ENCODE peak calls at places on chromosome 9, in six cellular contexts. One of them, this sample, is unnamed.

GRCh38 chr9:136533775-136534157 is 12.1 kb downstream of the NOTCH1 start:
- DNase-seq in HCT116: no peak
- DNase-seq in HepG2: no peak
- DNase-seq in GM12878: no peak
- DNase-seq in K562: no peak
- DNase-seq in H1: no peak
- DNase-seq in this sample: no peak

GRCh38 chr9:120394058-120394669 is 185.8 kb downstream of the CDK5RAP2 start:
- DNase-seq in HCT116: no peak
- DNase-seq in HepG2: peak
- DNase-seq in GM12878: no peak
- DNase-seq in K562: no peak
- DNase-seq in H1: no peak
- DNase-seq in this sample: no peak

GRCh38 chr9:30722065-30722464 is 1662.4 kb upstream of the ACO1 start:
- DNase-seq in HCT116: no peak
- DNase-seq in HepG2: no peak
- DNase-seq in GM12878: no peak
- DNase-seq in K562: no peak
- DNase-seq in H1: no peak
- DNase-seq in this sample: no peak

GRCh38 chr9:136302527-136302926 is 1.4 kb downstream of the CCDC187 start:
- DNase-seq in HCT116: no peak
- DNase-seq in HepG2: no peak
- DNase-seq in GM12878: no peak
- DNase-seq in K562: no peak
- DNase-seq in H1: no peak
- DNase-seq in this sample: no peak

GRCh38 chr9:114240216-114240615 is 82.7 kb upstream of the ORM1 start:
- DNase-seq in HCT116: no peak
- DNase-seq in HepG2: no peak
- DNase-seq in GM12878: no peak
- DNase-seq in K562: no peak
- DNase-seq in H1: no peak
- DNase-seq in this sample: no peak

GRCh38 chr9:3398232-3398648 is 127.6 kb downstream of the RFX3 start:
- DNase-seq in HCT116: no peak
- DNase-seq in HepG2: no peak
- DNase-seq in GM12878: no peak
- DNase-seq in K562: no peak
- DNase-seq in H1: no peak
- DNase-seq in this sample: no peak

GRCh38 chr9:127786773-127787123 is 914 bp downstream of the CDK9 start:
- DNase-seq in HCT116: no peak
- DNase-seq in HepG2: no peak
- DNase-seq in GM12878: no peak
- DNase-seq in K562: no peak
- DNase-seq in H1: no peak
- DNase-seq in this sample: no peak

GRCh38 chr9:34463098-34463900 is 4.7 kb downstream of the DNAI1 start:
- DNase-seq in HCT116: peak
- DNase-seq in HepG2: no peak
- DNase-seq in GM12878: no peak
- DNase-seq in K562: peak
- DNase-seq in H1: no peak
- DNase-seq in this sample: no peak

GRCh38 chr9:92763721-92764380 is 782 bp downstream of the BICD2 start:
- DNase-seq in HCT116: no peak
- DNase-seq in HepG2: no peak
- DNase-seq in GM12878: no peak
- DNase-seq in K562: peak
- DNase-seq in H1: peak
- DNase-seq in this sample: no peak

GRCh38 chr9:75198436-75198835 is 110.1 kb downstream of the OSTF1 start:
- DNase-seq in HCT116: no peak
- DNase-seq in HepG2: no peak
- DNase-seq in GM12878: no peak
- DNase-seq in K562: peak
- DNase-seq in H1: peak
- DNase-seq in this sample: no peak

GRCh38 chr9:105299190-105299854 is 54.9 kb downstream of the SLC44A1 start:
- DNase-seq in HCT116: no peak
- DNase-seq in HepG2: peak
- DNase-seq in GM12878: no peak
- DNase-seq in K562: peak
- DNase-seq in H1: no peak
- DNase-seq in this sample: no peak

GRCh38 chr9:16869140-16869903 is 1.1 kb downstream of the BNC2 start:
- DNase-seq in HCT116: no peak
- DNase-seq in HepG2: no peak
- DNase-seq in GM12878: no peak
- DNase-seq in K562: no peak
- DNase-seq in H1: no peak
- DNase-seq in this sample: no peak

GRCh38 chr9:122261469-122261881 is 3.2 kb downstream of the RBM18 start:
- DNase-seq in HCT116: no peak
- DNase-seq in HepG2: peak
- DNase-seq in GM12878: no peak
- DNase-seq in K562: peak
- DNase-seq in H1: no peak
- DNase-seq in this sample: no peak

GRCh38 chr9:114894801-114895433 is 35.5 kb downstream of the TNFSF8 start:
- DNase-seq in HCT116: no peak
- DNase-seq in HepG2: peak
- DNase-seq in GM12878: no peak
- DNase-seq in K562: no peak
- DNase-seq in H1: no peak
- DNase-seq in this sample: no peak

GRCh38 chr9:136538599-136539426 is 7.0 kb downstream of the NOTCH1 start:
- DNase-seq in HCT116: no peak
- DNase-seq in HepG2: no peak
- DNase-seq in GM12878: no peak
- DNase-seq in K562: no peak
- DNase-seq in H1: no peak
- DNase-seq in this sample: no peak

GRCh38 chr9:137170486-137171148 is 766 bp upstream of the LRRC26 start:
- DNase-seq in HCT116: no peak
- DNase-seq in HepG2: no peak
- DNase-seq in GM12878: no peak
- DNase-seq in K562: no peak
- DNase-seq in H1: no peak
- DNase-seq in this sample: no peak

GRCh38 chr9:2242778-2243395 is 227.7 kb downstream of the SMARCA2 start:
- DNase-seq in HCT116: no peak
- DNase-seq in HepG2: no peak
- DNase-seq in GM12878: no peak
- DNase-seq in K562: no peak
- DNase-seq in H1: no peak
- DNase-seq in this sample: no peak

GRCh38 chr9:124297553-124297905 is 39.8 kb downstream of the NEK6 start:
- DNase-seq in HCT116: peak
- DNase-seq in HepG2: peak
- DNase-seq in GM12878: no peak
- DNase-seq in K562: no peak
- DNase-seq in H1: peak
- DNase-seq in this sample: peak

DNA sequence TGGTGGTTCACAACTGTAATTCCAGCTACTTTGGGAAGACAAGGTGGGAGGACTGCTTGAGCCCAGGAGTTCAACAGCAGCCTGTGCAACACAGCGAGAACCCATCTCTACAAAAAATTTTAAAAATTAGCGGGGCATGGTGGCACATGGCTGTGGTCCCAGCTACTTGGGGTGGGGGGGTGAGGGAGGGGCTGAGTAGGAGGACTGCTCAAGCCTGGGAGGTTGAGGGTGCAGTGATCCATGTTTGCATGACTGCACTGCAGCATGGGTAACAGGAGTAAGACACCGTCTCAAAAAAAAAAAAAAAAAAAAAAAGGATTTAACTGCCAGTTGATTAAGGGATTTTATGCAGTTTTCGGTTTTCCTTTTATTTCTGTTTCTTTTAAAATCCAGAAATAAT is 65.0 kb downstream of the PTBP3 start:
- DNase-seq in HCT116: no peak
- DNase-seq in HepG2: no peak
- DNase-seq in GM12878: no peak
- DNase-seq in K562: no peak
- DNase-seq in H1: no peak
- DNase-seq in this sample: no peak
- TF ChIP-seq ZNF274 in HCT116: no peak
- TF ChIP-seq ZNF274 in HepG2: no peak
- TF ChIP-seq ZNF274 in GM12878: no peak
- TF ChIP-seq ZNF274 in K562: no peak
- TF ChIP-seq ZNF274 in H1: no peak
- TF ChIP-seq ZNF274 in this sample: no peak

DNA sequence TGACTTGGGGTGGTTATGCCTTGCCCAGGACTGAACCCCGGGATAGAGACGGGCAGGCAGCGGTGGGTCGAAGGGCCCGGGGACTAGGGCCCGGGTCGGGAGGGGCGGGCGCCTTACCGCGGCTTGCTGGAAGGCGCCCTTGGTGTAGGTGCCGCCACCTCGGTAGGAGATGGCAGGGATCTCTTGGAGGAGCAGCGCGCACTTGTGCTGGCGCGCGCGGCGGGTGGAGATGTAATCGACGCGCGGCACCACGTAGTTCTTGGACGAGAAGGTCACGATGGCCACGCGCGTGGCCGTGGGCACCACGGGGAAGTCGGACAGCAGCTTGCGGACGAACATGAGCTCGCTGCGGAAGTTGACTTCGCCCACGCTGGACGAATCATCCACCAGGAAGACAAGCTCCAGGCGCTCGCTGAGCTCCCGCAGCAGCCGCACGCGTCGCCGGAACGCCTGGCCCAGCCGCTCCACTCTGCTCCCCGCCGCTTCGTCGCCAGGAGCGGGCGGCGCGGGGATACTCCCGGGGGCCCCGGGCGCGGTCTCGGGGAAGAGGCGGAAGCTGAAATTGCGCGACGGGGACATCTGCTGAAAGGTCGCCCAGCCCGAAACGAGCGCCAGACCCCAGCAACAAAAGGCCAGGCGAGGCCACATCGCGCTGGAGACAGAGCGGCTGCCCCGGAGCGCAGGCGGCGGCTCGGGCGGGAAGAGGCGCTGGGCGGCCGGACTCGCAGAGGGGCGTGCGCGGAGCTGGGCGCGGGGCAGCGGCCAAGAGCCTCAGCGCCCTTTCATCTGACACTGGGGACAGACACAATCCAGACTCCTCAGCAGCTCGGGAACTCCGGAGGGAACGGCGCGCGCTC is at the start of gene SVEP1:
- DNase-seq in HCT116: no peak
- DNase-seq in HepG2: no peak
- DNase-seq in GM12878: no peak
- DNase-seq in K562: no peak
- DNase-seq in H1: peak
- DNase-seq in this sample: no peak
- TF ChIP-seq ZNF274 in HCT116: no peak
- TF ChIP-seq ZNF274 in HepG2: no peak
- TF ChIP-seq ZNF274 in GM12878: no peak
- TF ChIP-seq ZNF274 in K562: no peak
- TF ChIP-seq ZNF274 in H1: no peak
- TF ChIP-seq ZNF274 in this sample: no peak

DNA sequence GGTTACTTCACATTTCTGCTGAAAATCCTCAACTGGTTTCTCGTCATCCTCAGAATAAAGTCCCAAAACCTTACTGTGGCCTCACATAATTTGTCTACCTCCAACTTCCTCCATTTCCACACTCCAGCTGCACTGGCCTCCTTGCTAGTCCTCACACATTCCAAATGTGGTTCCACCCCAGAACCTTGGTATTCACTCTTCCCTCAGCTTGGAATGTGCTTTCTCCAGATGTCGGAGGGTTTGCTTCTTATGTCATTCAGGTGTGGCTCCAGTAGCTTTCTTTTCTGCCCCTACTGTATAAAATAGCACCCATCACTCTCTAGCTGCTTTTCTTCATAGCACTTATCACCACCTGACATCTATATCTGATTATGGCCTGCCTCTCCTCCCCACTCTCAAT is 102.5 kb upstream of the IFNK start:
- DNase-seq in HCT116: no peak
- DNase-seq in HepG2: no peak
- DNase-seq in GM12878: no peak
- DNase-seq in K562: no peak
- DNase-seq in H1: no peak
- DNase-seq in this sample: no peak
- TF ChIP-seq ZNF274 in HCT116: no peak
- TF ChIP-seq ZNF274 in HepG2: no peak
- TF ChIP-seq ZNF274 in GM12878: no peak
- TF ChIP-seq ZNF274 in K562: no peak
- TF ChIP-seq ZNF274 in H1: no peak
- TF ChIP-seq ZNF274 in this sample: no peak

GRCh38 chr9:132646726-132647125 is 23.1 kb downstream of the DDX31 start:
- DNase-seq in HCT116: no peak
- DNase-seq in HepG2: no peak
- DNase-seq in GM12878: no peak
- DNase-seq in K562: no peak
- DNase-seq in H1: no peak
- DNase-seq in this sample: no peak

GRCh38 chr9:132647355-132647754 is 22.4 kb downstream of the DDX31 start:
- DNase-seq in HCT116: no peak
- DNase-seq in HepG2: no peak
- DNase-seq in GM12878: no peak
- DNase-seq in K562: no peak
- DNase-seq in H1: no peak
- DNase-seq in this sample: no peak

GRCh38 chr9:132648283-132648682 is 21.5 kb downstream of the DDX31 start:
- DNase-seq in HCT116: no peak
- DNase-seq in HepG2: no peak
- DNase-seq in GM12878: no peak
- DNase-seq in K562: no peak
- DNase-seq in H1: no peak
- DNase-seq in this sample: no peak

GRCh38 chr9:132648685-132649084 is 21.1 kb downstream of the DDX31 start:
- DNase-seq in HCT116: no peak
- DNase-seq in HepG2: no peak
- DNase-seq in GM12878: no peak
- DNase-seq in K562: no peak
- DNase-seq in H1: no peak
- DNase-seq in this sample: no peak

GRCh38 chr9:132647806-132648205 is 22.0 kb downstream of the DDX31 start:
- DNase-seq in HCT116: no peak
- DNase-seq in HepG2: no peak
- DNase-seq in GM12878: no peak
- DNase-seq in K562: no peak
- DNase-seq in H1: no peak
- DNase-seq in this sample: no peak
- TF ChIP-seq ZNF274 in HCT116: no peak
- TF ChIP-seq ZNF274 in HepG2: no peak
- TF ChIP-seq ZNF274 in GM12878: no peak
- TF ChIP-seq ZNF274 in K562: no peak
- TF ChIP-seq ZNF274 in H1: no peak
- TF ChIP-seq ZNF274 in this sample: no peak

DNA sequence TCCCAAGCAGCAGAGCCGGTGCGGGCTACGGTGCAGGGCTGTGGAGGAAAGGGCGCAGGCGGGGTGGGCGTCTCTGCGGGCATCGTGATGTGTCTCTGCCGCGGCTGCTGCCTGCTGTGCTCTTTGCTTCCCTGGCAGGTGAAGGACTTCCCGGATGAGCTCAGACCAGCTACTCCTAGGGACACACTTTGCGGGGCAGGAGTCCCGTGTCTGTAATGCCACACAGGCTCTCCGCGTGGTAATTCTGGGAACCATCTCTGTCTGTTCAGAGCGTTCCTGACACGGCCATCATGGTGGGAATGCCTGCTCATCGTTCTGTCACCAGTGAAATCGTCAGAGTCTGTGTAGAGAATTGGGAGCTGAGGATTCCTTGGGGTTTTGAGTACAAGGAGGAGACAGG is 235.5 kb downstream of the FANCC start:
- DNase-seq in HCT116: no peak
- DNase-seq in HepG2: no peak
- DNase-seq in GM12878: no peak
- DNase-seq in K562: no peak
- DNase-seq in H1: no peak
- DNase-seq in this sample: no peak
- TF ChIP-seq ZNF274 in HCT116: no peak
- TF ChIP-seq ZNF274 in HepG2: no peak
- TF ChIP-seq ZNF274 in GM12878: no peak
- TF ChIP-seq ZNF274 in K562: no peak
- TF ChIP-seq ZNF274 in H1: no peak
- TF ChIP-seq ZNF274 in this sample: no peak

This sample was measured in NT2/D1.